ENCODE peak calls at places on chromosomes 5 and 9, in five cellular contexts. D is body of pancreas, Y is hepatocyte, Q is left ventricle myocardium inferior, I is sigmoid colon. B is an unnamed sample.
A peak's percentile ranks its signal among the peaks of the same experiment; 100 is the strongest.

GRCh38 chr5:2805080-2805479 is 53.6 kb upstream of the IRX2 start:
- DNase-seq in D (no peak), Q (no peak), I (no peak), Y (no peak), B (no peak)

GRCh38 chr5:140883373-140883772 is 1.4 kb downstream of the PCDHA13 start:
- DNase-seq in I (no peak), D (no peak), Q (no peak), Y (no peak), B (no peak)

GRCh38 chr5:142386151-142387021 is 61.6 kb upstream of the SPRY4 start:
- DNase-seq in Y (peak; percentile 32), Q (no peak), I (no peak), D (no peak), B (no peak)

GRCh38 chr5:33850100-33850594 is 41.6 kb downstream of the ADAMTS12 start:
- DNase-seq in Y (no peak), D (no peak), I (no peak), Q (no peak), B (peak; percentile 52)

GRCh38 chr9:37311938-37312730 is 110.4 kb upstream of the GRHPR start:
- DNase-seq in Y (no peak), Q (no peak), I (no peak), D (no peak), B (no peak)

GRCh38 chr5:107676702-107677101 is 6.0 kb upstream of the EFNA5 start:
- DNase-seq in I (no peak), Y (no peak), Q (no peak), D (no peak), B (no peak)

GRCh38 chr9:26054600-26055516 is 376.6 kb upstream of the TUSC1 start:
- DNase-seq in Y (no peak), D (no peak), Q (no peak), I (no peak), B (no peak)

GRCh38 chr9:95349109-95350038 is 31.9 kb upstream of the FANCC start:
- DNase-seq in D (no peak), Y (peak; percentile 23), I (no peak), Q (no peak), B (peak; percentile 59)

GRCh38 chr9:133956520-133957076 is 35.5 kb downstream of the VAV2 start:
- DNase-seq in Y (peak; percentile 51), I (no peak), Q (no peak), D (peak; percentile 86), B (peak; percentile 37)
- H3K4me1 ChIP-seq in Y (peaks cover 41% of the 10 kb centered on the region), I (peaks cover 19% of the 10 kb centered on the region), Q (peaks cover 54% of the 10 kb centered on the region), D (peaks cover 56% of the 10 kb centered on the region), B (peaks cover 52% of the 10 kb centered on the region)

DNA sequence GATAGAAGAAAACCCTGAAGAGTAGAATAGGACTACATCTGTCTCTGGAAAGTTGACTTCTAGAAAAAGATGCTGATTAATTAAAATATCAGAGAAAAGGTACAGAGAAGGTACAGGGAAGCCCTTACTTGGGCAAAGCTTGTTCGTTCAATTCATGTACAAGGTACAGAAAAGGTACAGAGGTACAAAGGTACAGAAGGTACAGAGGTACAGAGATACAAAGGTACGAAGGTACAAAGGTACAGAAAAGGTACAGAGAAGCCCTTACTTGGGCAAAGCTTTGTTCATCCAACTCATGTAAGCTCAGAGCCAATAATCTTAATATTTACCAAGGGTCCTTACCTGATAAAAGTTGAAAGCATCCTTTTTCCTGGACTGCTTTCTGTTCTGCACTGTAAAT is 182.3 kb downstream of the PCSK1 start:
- DNase-seq in Q (no peak), D (no peak), I (no peak), Y (no peak), B (no peak)
- H3K4me1 ChIP-seq in Q (peaks cover 24% of the 10 kb centered on the region), D (peaks cover 54% of the 10 kb centered on the region), I (peaks cover 13% of the 10 kb centered on the region), Y (peaks cover 11% of the 10 kb centered on the region), B (peaks cover 5% of the 10 kb centered on the region)

GRCh38 chr9:34559616-34560546 is 29.6 kb downstream of the CNTFR start:
- DNase-seq in Y (peak; percentile 69), D (peak; percentile 40), I (no peak), Q (peak; percentile 48), B (peak; percentile 50)

GRCh38 chr9:34558911-34559615 is 30.5 kb downstream of the CNTFR start:
- DNase-seq in I (no peak), D (no peak), Q (no peak), Y (no peak), B (no peak)

GRCh38 chr9:34558341-34558740 is 31.2 kb downstream of the CNTFR start:
- DNase-seq in Y (no peak), I (no peak), Q (no peak), D (no peak), B (no peak)

GRCh38 chr9:34562136-34562745 is 27.3 kb downstream of the CNTFR start:
- DNase-seq in I (no peak), Q (no peak), D (peak; percentile 27), Y (no peak), B (peak; percentile 43)

DNA sequence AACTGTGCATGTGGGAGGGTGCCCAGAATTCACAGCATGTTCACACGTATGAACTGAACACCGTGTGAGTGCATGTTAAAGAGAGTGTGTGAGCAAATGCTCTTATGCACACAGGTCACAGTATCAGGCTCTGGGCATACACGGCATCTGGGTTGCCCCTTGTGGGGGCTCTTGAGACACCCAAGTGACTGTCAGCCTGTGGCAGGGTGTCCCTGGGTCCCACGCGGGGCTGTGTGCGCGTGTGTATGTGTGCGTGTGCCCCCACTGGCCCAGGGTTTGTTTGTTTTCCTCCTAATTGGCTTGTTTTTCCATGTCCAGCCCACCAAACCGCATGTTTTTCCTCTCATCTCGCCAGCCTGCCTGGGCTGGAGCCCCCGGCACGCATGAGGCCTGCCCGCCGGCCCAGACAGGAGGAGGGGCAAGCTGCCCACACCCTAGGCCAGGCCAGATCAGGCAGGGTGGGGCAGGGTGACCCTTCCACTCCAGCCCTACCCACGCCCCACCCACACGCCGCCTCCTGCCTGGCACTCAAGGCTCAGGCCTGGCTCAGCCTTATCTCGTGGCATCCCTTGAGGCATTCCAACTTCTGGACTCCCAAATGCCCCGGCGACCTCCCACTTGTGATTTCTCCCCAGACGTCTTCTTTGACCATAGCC is 28.8 kb downstream of the CNTFR start:
- DNase-seq in Y (no peak), D (no peak), I (no peak), Q (no peak), B (no peak)
- H3K4me1 ChIP-seq in Y (peaks cover 20% of the 10 kb centered on the region), D (peaks cover 11% of the 10 kb centered on the region), I (peaks cover 18% of the 10 kb centered on the region), Q (peaks cover 26% of the 10 kb centered on the region), B (peaks cover 43% of the 10 kb centered on the region)

GRCh38 chr9:81424431-81424830 is 264.9 kb downstream of the TLE1 start:
- DNase-seq in I (no peak), D (no peak), Y (no peak), Q (no peak), B (no peak)
- H3K4me1 ChIP-seq in I (no peaks in the 10 kb centered on the region), D (no peaks in the 10 kb centered on the region), Y (no peaks in the 10 kb centered on the region), Q (no peaks in the 10 kb centered on the region), B (no peaks in the 10 kb centered on the region)

GRCh38 chr5:149387982-149388381 is 8.9 kb upstream of the IL17B start:
- DNase-seq in Y (no peak), D (no peak), I (peak; percentile 70), Q (no peak), B (no peak)

GRCh38 chr5:149392718-149393117 is 13.6 kb upstream of the IL17B start:
- DNase-seq in Y (no peak), Q (no peak), I (peak; percentile 40), D (no peak), B (no peak)

GRCh38 chr5:149388498-149389190 is 9.6 kb upstream of the IL17B start:
- DNase-seq in Y (no peak), I (peak; percentile 54), Q (no peak), D (no peak), B (no peak)

GRCh38 chr5:149389552-149390495 is 10.7 kb upstream of the IL17B start:
- DNase-seq in Q (no peak), D (no peak), I (peak; percentile 91), Y (no peak), B (no peak)

DNA sequence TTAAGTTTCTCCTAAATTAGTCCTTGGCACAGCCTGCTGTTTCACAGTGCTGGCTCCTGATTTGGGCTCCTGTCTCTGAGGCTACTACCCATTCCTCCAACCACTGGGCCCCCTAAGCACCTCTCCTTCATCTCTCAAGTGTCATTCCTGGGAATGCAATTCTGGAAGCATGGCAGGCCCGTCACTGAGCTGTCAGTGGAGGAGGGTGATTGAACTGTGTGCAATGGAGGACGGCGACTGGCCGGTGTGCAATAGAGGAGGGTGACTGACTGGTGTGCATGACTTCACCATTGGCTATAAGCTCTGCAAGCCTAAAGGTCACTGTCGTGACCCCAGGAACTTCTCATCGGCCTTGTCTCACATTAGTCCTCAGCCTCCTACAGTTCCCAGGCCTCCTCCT is 12.4 kb upstream of the IL17B start:
- DNase-seq in Q (no peak), Y (no peak), I (peak; percentile 54), D (no peak), B (no peak)
- H3K4me1 ChIP-seq in Q (peaks cover 44% of the 10 kb centered on the region), Y (peaks cover 11% of the 10 kb centered on the region), I (peaks cover 66% of the 10 kb centered on the region), D (no peaks in the 10 kb centered on the region), B (no peaks in the 10 kb centered on the region)